ENCODE peak calls at places on chromosome 16, in four cellular contexts. S is foreskin melanocyte; D is effector memory CD4-positive, alpha-beta T cell; R is activated naive CD4-positive, alpha-beta T cell. E is an unnamed sample.

GRCh38 chr16:88695753-88696152 is 9.4 kb upstream of the SNAI3 start:
- DNase-seq in S (no peak), D (no peak), R (no peak), E (no peak)

GRCh38 chr16:58491-59439 is 5.1 kb downstream of the SNRNP25 start:
- DNase-seq in S (no peak), D (no peak), R (no peak), E (no peak)

GRCh38 chr16:23382279-23382678 is 70.7 kb downstream of the COG7 start:
- DNase-seq in S (no peak), D (no peak), R (no peak), E (no peak)

GRCh38 chr16:89113152-89113547 is 19.5 kb downstream of the ACSF3 start:
- DNase-seq in S (no peak), D (no peak), R (no peak), E (no peak)

GRCh38 chr16:84138824-84139627 is 6.0 kb downstream of the HSDL1 start:
- DNase-seq in S (no peak), D (no peak), R (no peak), E (no peak)

GRCh38 chr16:68128577-68129305 is 43.6 kb downstream of the NFATC3 start:
- DNase-seq in S (no peak), D (no peak), R (no peak), E (no peak)

GRCh38 chr16:70396209-70396904 is 42.5 kb downstream of the ST3GAL2 start:
- DNase-seq in S (no peak), D (no peak), R (no peak), E (no peak)

GRCh38 chr16:22937169-22937568 is 123.2 kb downstream of the HS3ST2 start:
- DNase-seq in S (no peak), D (no peak), R (no peak), E (no peak)

GRCh38 chr16:84898447-84898846 is 78.7 kb downstream of the CRISPLD2 start:
- DNase-seq in S (no peak), D (no peak), R (no peak), E (no peak)

GRCh38 chr16:20971420-20971819 is 70.8 kb downstream of the LYRM1 start:
- DNase-seq in S (no peak), D (no peak), R (no peak), E (no peak)

GRCh38 chr16:71406724-71407123 is 35.1 kb downstream of the TLE7 start:
- DNase-seq in S (no peak), D (no peak), R (no peak), E (no peak)

GRCh38 chr16:77789085-77789611 is 784 bp downstream of the VAT1L start:
- DNase-seq in S (no peak), D (no peak), R (no peak), E (no peak)

GRCh38 chr16:23729503-23730424 is 16.7 kb upstream of the ERN2 start:
- DNase-seq in S (no peak), D (no peak), R (no peak), E (no peak)

GRCh38 chr16:84616515-84616914 is 1.4 kb downstream of the COTL1 start:
- DNase-seq in S (peak), D (no peak), R (no peak), E (no peak)

GRCh38 chr16:50261707-50262235 is 4.6 kb upstream of the ADCY7 start:
- DNase-seq in S (no peak), D (no peak), R (no peak), E (no peak)

GRCh38 chr16:49660647-49661046 is 195.3 kb downstream of the ZNF423 start:
- DNase-seq in S (no peak), D (no peak), R (no peak), E (no peak)

GRCh38 chr16:28943281-28943680 is 7.5 kb upstream of the NFATC2IP start:
- DNase-seq in S (no peak), D (no peak), R (no peak), E (no peak)

GRCh38 chr16:88297178-88297720 is 85.5 kb upstream of the ZNF469 start:
- DNase-seq in S (no peak), D (no peak), R (no peak), E (no peak)

GRCh38 chr16:72856797-72857196 is 191.1 kb downstream of the ZFHX3 start:
- DNase-seq in S (no peak), D (no peak), R (no peak), E (no peak)